ENCODE peak calls at places on chromosome 6, in ten cellular contexts. One of them, this sample, is unnamed.

GRCh38 chr6:2817778-2818443 is 23.8 kb downstream of the SERPINB1 start:
- DNase-seq in left ventricle myocardium inferior: no peak
- DNase-seq in PC-3: peak; percentile 93
- DNase-seq in AG04450: no peak
- DNase-seq in cardiac fibroblast: peak; percentile 59
- DNase-seq in GM12878: no peak
- DNase-seq in activated B cell treated with CpG ODN at 0.5 μM for 24 hours: no peak
- DNase-seq in AG09309: peak; percentile 27
- DNase-seq in colonic mucosa: peak; percentile 27
- DNase-seq in neural progenitor cell: no peak
- DNase-seq in this sample: no peak

GRCh38 chr6:143039548-143039947 is 21.1 kb upstream of the AIG1 start:
- DNase-seq in left ventricle myocardium inferior: no peak
- DNase-seq in PC-3: no peak
- DNase-seq in AG04450: no peak
- DNase-seq in cardiac fibroblast: no peak
- DNase-seq in GM12878: no peak
- DNase-seq in activated B cell treated with CpG ODN at 0.5 μM for 24 hours: no peak
- DNase-seq in AG09309: no peak
- DNase-seq in colonic mucosa: no peak
- DNase-seq in neural progenitor cell: no peak
- DNase-seq in this sample: no peak

GRCh38 chr6:56850618-56851017 is 104.3 kb upstream of the BEND6 start:
- DNase-seq in left ventricle myocardium inferior: no peak
- DNase-seq in PC-3: no peak
- DNase-seq in AG04450: no peak
- DNase-seq in cardiac fibroblast: no peak
- DNase-seq in GM12878: no peak
- DNase-seq in activated B cell treated with CpG ODN at 0.5 μM for 24 hours: no peak
- DNase-seq in AG09309: no peak
- DNase-seq in colonic mucosa: no peak
- DNase-seq in neural progenitor cell: no peak
- DNase-seq in this sample: no peak

GRCh38 chr6:30781697-30782424 is 37.5 kb upstream of the IER3 start:
- DNase-seq in left ventricle myocardium inferior: peak; percentile 96
- DNase-seq in PC-3: peak; percentile 99
- DNase-seq in AG04450: peak; percentile 98
- DNase-seq in cardiac fibroblast: peak; percentile 100
- DNase-seq in GM12878: peak; percentile 66
- DNase-seq in activated B cell treated with CpG ODN at 0.5 μM for 24 hours: no peak
- DNase-seq in AG09309: peak; percentile 98
- DNase-seq in colonic mucosa: peak; percentile 98
- DNase-seq in neural progenitor cell: no peak
- DNase-seq in this sample: peak; percentile 98

GRCh38 chr6:144159727-144160126 is 9.4 kb downstream of the STX11 start:
- DNase-seq in left ventricle myocardium inferior: no peak
- DNase-seq in PC-3: no peak
- DNase-seq in AG04450: no peak
- DNase-seq in cardiac fibroblast: no peak
- DNase-seq in GM12878: no peak
- DNase-seq in activated B cell treated with CpG ODN at 0.5 μM for 24 hours: no peak
- DNase-seq in AG09309: no peak
- DNase-seq in colonic mucosa: no peak
- DNase-seq in neural progenitor cell: no peak
- DNase-seq in this sample: no peak

GRCh38 chr6:111565316-111566221 is 40.1 kb downstream of the TRAF3IP2 start:
- DNase-seq in left ventricle myocardium inferior: no peak
- DNase-seq in PC-3: peak; percentile 15
- DNase-seq in AG04450: no peak
- DNase-seq in cardiac fibroblast: no peak
- DNase-seq in GM12878: no peak
- DNase-seq in activated B cell treated with CpG ODN at 0.5 μM for 24 hours: no peak
- DNase-seq in AG09309: no peak
- DNase-seq in colonic mucosa: no peak
- DNase-seq in neural progenitor cell: no peak
- DNase-seq in this sample: no peak

GRCh38 chr6:115969207-115969929 is 91.3 kb downstream of the FRK start:
- DNase-seq in left ventricle myocardium inferior: no peak
- DNase-seq in PC-3: no peak
- DNase-seq in AG04450: no peak
- DNase-seq in cardiac fibroblast: peak; percentile 47
- DNase-seq in GM12878: no peak
- DNase-seq in activated B cell treated with CpG ODN at 0.5 μM for 24 hours: no peak
- DNase-seq in AG09309: no peak
- DNase-seq in colonic mucosa: no peak
- DNase-seq in neural progenitor cell: peak; percentile 77
- DNase-seq in this sample: no peak

GRCh38 chr6:14841901-14842421 is 403.9 kb upstream of the JARID2 start:
- DNase-seq in left ventricle myocardium inferior: no peak
- DNase-seq in PC-3: peak; percentile 32
- DNase-seq in AG04450: peak; percentile 98
- DNase-seq in cardiac fibroblast: peak; percentile 98
- DNase-seq in GM12878: no peak
- DNase-seq in activated B cell treated with CpG ODN at 0.5 μM for 24 hours: no peak
- DNase-seq in AG09309: peak; percentile 100
- DNase-seq in colonic mucosa: no peak
- DNase-seq in neural progenitor cell: no peak
- DNase-seq in this sample: peak; percentile 98

GRCh38 chr6:125986956-125987617 is 747 bp downstream of the TRMT11 start:
- DNase-seq in left ventricle myocardium inferior: no peak
- DNase-seq in PC-3: peak; percentile 19
- DNase-seq in AG04450: no peak
- DNase-seq in cardiac fibroblast: peak; percentile 19
- DNase-seq in GM12878: peak; percentile 24
- DNase-seq in activated B cell treated with CpG ODN at 0.5 μM for 24 hours: no peak
- DNase-seq in AG09309: no peak
- DNase-seq in colonic mucosa: no peak
- DNase-seq in neural progenitor cell: no peak
- DNase-seq in this sample: no peak

GRCh38 chr6:20569000-20569610 is 34.8 kb downstream of the CDKAL1 start:
- DNase-seq in left ventricle myocardium inferior: no peak
- DNase-seq in PC-3: peak; percentile 53
- DNase-seq in AG04450: no peak
- DNase-seq in cardiac fibroblast: no peak
- DNase-seq in GM12878: no peak
- DNase-seq in activated B cell treated with CpG ODN at 0.5 μM for 24 hours: no peak
- DNase-seq in AG09309: no peak
- DNase-seq in colonic mucosa: no peak
- DNase-seq in neural progenitor cell: no peak
- DNase-seq in this sample: no peak

GRCh38 chr6:125477849-125478248 is 176.1 kb upstream of the HDDC2 start:
- DNase-seq in left ventricle myocardium inferior: no peak
- DNase-seq in PC-3: no peak
- DNase-seq in AG04450: no peak
- DNase-seq in cardiac fibroblast: peak; percentile 5
- DNase-seq in GM12878: no peak
- DNase-seq in activated B cell treated with CpG ODN at 0.5 μM for 24 hours: no peak
- DNase-seq in AG09309: no peak
- DNase-seq in colonic mucosa: no peak
- DNase-seq in neural progenitor cell: no peak
- DNase-seq in this sample: no peak

GRCh38 chr6:95266537-95267258 is 310.6 kb upstream of the MANEA start:
- DNase-seq in left ventricle myocardium inferior: no peak
- DNase-seq in PC-3: no peak
- DNase-seq in AG04450: no peak
- DNase-seq in cardiac fibroblast: no peak
- DNase-seq in GM12878: no peak
- DNase-seq in activated B cell treated with CpG ODN at 0.5 μM for 24 hours: no peak
- DNase-seq in AG09309: no peak
- DNase-seq in colonic mucosa: no peak
- DNase-seq in neural progenitor cell: no peak
- DNase-seq in this sample: no peak

GRCh38 chr6:168118935-168119334 is 39.9 kb upstream of the FRMD1 start:
- DNase-seq in left ventricle myocardium inferior: no peak
- DNase-seq in PC-3: no peak
- DNase-seq in AG04450: no peak
- DNase-seq in cardiac fibroblast: no peak
- DNase-seq in GM12878: no peak
- DNase-seq in activated B cell treated with CpG ODN at 0.5 μM for 24 hours: peak; percentile 1
- DNase-seq in AG09309: no peak
- DNase-seq in colonic mucosa: no peak
- DNase-seq in neural progenitor cell: no peak
- DNase-seq in this sample: no peak

DNA sequence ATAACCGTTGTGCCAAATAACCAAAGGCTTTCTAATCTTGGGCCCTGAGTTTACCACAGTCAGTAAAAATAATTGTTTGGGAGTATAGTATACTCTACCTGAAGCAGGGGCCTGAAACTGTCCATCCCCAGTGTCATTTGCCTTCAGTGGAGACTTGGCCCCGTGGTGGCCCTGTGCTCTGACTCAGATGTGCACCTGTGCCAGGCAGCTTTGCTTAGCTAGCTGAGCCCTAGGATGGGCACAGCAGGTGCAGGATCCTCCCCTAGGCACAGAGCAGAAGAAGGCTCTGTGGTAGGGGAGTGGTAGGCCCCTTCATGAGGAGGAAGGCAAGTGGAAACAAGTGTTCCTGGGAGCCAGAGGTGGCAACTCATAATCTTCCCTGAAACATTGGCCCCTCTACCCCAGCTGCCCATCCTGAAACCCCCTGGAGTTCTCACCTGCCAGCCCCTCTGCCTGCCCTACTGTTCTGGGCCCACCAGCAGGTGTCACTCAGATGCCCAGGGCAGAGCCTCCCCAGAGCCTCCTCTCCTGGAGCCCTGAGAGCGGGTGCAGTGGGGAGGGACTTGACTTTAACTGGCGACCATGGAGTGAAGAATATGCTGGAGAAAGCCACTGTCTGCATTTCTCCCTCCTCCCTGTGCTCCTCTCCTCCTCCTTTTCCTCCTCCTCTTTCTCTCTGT is 3.0 kb downstream of the CPNE5 start:
- DNase-seq in left ventricle myocardium inferior: no peak
- DNase-seq in PC-3: no peak
- DNase-seq in AG04450: no peak
- DNase-seq in cardiac fibroblast: no peak
- DNase-seq in GM12878: no peak
- DNase-seq in activated B cell treated with CpG ODN at 0.5 μM for 24 hours: no peak
- DNase-seq in AG09309: no peak
- DNase-seq in colonic mucosa: no peak
- DNase-seq in neural progenitor cell: no peak
- DNase-seq in this sample: no peak
- TF ChIP-seq CTCF in left ventricle myocardium inferior: peak; percentile 26
- TF ChIP-seq CTCF in PC-3: no peak
- TF ChIP-seq CTCF in AG04450: no peak
- TF ChIP-seq CTCF in cardiac fibroblast: no peak
- TF ChIP-seq CTCF in GM12878: peak; percentile 15
- TF ChIP-seq CTCF in activated B cell treated with CpG ODN at 0.5 μM for 24 hours: no peak
- TF ChIP-seq CTCF in AG09309: no peak
- TF ChIP-seq CTCF in colonic mucosa: no peak
- TF ChIP-seq CTCF in neural progenitor cell: no peak
- TF ChIP-seq CTCF in this sample: no peak

GRCh38 chr6:127190552-127190951 is 72.1 kb downstream of the RSPO3 start:
- DNase-seq in left ventricle myocardium inferior: no peak
- DNase-seq in PC-3: peak; percentile 41
- DNase-seq in AG04450: no peak
- DNase-seq in cardiac fibroblast: peak; percentile 74
- DNase-seq in GM12878: no peak
- DNase-seq in activated B cell treated with CpG ODN at 0.5 μM for 24 hours: no peak
- DNase-seq in AG09309: no peak
- DNase-seq in colonic mucosa: no peak
- DNase-seq in neural progenitor cell: peak; percentile 36
- DNase-seq in this sample: no peak
- TF ChIP-seq CTCF in left ventricle myocardium inferior: peak; percentile 60
- TF ChIP-seq CTCF in PC-3: peak; percentile 60
- TF ChIP-seq CTCF in AG04450: peak; percentile 64
- TF ChIP-seq CTCF in cardiac fibroblast: peak; percentile 66
- TF ChIP-seq CTCF in GM12878: peak; percentile 41
- TF ChIP-seq CTCF in activated B cell treated with CpG ODN at 0.5 μM for 24 hours: no peak
- TF ChIP-seq CTCF in AG09309: peak; percentile 69
- TF ChIP-seq CTCF in colonic mucosa: no peak
- TF ChIP-seq CTCF in neural progenitor cell: peak; percentile 62
- TF ChIP-seq CTCF in this sample: peak; percentile 64

GRCh38 chr6:107600111-107600510 is 110.2 kb downstream of the SOBP start:
- DNase-seq in left ventricle myocardium inferior: no peak
- DNase-seq in PC-3: no peak
- DNase-seq in AG04450: no peak
- DNase-seq in cardiac fibroblast: no peak
- DNase-seq in GM12878: no peak
- DNase-seq in activated B cell treated with CpG ODN at 0.5 μM for 24 hours: no peak
- DNase-seq in AG09309: no peak
- DNase-seq in colonic mucosa: no peak
- DNase-seq in neural progenitor cell: peak; percentile 56
- DNase-seq in this sample: no peak

GRCh38 chr6:107601406-107601805 is 111.5 kb downstream of the SOBP start:
- DNase-seq in left ventricle myocardium inferior: no peak
- DNase-seq in PC-3: no peak
- DNase-seq in AG04450: no peak
- DNase-seq in cardiac fibroblast: no peak
- DNase-seq in GM12878: no peak
- DNase-seq in activated B cell treated with CpG ODN at 0.5 μM for 24 hours: no peak
- DNase-seq in AG09309: no peak
- DNase-seq in colonic mucosa: no peak
- DNase-seq in neural progenitor cell: no peak
- DNase-seq in this sample: no peak

GRCh38 chr6:107604549-107604948 is 114.6 kb downstream of the SOBP start:
- DNase-seq in left ventricle myocardium inferior: no peak
- DNase-seq in PC-3: no peak
- DNase-seq in AG04450: no peak
- DNase-seq in cardiac fibroblast: no peak
- DNase-seq in GM12878: no peak
- DNase-seq in activated B cell treated with CpG ODN at 0.5 μM for 24 hours: no peak
- DNase-seq in AG09309: no peak
- DNase-seq in colonic mucosa: no peak
- DNase-seq in neural progenitor cell: no peak
- DNase-seq in this sample: no peak

GRCh38 chr6:107600936-107601335 is 111.0 kb downstream of the SOBP start:
- DNase-seq in left ventricle myocardium inferior: no peak
- DNase-seq in PC-3: peak; percentile 80
- DNase-seq in AG04450: peak; percentile 4
- DNase-seq in cardiac fibroblast: peak; percentile 83
- DNase-seq in GM12878: no peak
- DNase-seq in activated B cell treated with CpG ODN at 0.5 μM for 24 hours: no peak
- DNase-seq in AG09309: peak; percentile 16
- DNase-seq in colonic mucosa: no peak
- DNase-seq in neural progenitor cell: peak; percentile 79
- DNase-seq in this sample: no peak

GRCh38 chr6:107603029-107603428 is 113.1 kb downstream of the SOBP start:
- DNase-seq in left ventricle myocardium inferior: no peak
- DNase-seq in PC-3: no peak
- DNase-seq in AG04450: no peak
- DNase-seq in cardiac fibroblast: no peak
- DNase-seq in GM12878: no peak
- DNase-seq in activated B cell treated with CpG ODN at 0.5 μM for 24 hours: no peak
- DNase-seq in AG09309: no peak
- DNase-seq in colonic mucosa: no peak
- DNase-seq in neural progenitor cell: no peak
- DNase-seq in this sample: no peak
- TF ChIP-seq CTCF in left ventricle myocardium inferior: no peak
- TF ChIP-seq CTCF in PC-3: no peak
- TF ChIP-seq CTCF in AG04450: no peak
- TF ChIP-seq CTCF in cardiac fibroblast: no peak
- TF ChIP-seq CTCF in GM12878: no peak
- TF ChIP-seq CTCF in activated B cell treated with CpG ODN at 0.5 μM for 24 hours: no peak
- TF ChIP-seq CTCF in AG09309: no peak
- TF ChIP-seq CTCF in colonic mucosa: no peak
- TF ChIP-seq CTCF in neural progenitor cell: no peak
- TF ChIP-seq CTCF in this sample: no peak

DNA sequence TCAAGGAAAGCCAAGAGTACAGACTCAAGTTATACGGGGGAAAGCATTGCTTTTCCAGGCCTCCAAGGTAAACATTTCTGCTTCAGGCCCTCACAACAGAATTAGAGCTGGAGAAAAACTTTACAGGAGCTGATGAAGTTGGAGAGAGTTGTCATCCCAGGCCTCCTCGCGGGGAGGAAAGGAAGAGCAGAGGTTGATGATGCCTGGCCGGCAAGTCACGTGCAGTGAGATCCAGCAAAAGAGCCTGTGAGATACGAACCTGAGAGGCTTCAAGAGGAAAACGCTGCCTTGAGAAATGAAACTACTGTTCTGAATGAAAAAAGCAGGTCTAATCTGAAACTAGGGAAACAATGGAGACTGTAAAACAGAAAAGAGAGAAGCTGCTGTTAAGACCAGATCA is 122.9 kb downstream of the FAM120B start:
- DNase-seq in left ventricle myocardium inferior: no peak
- DNase-seq in PC-3: no peak
- DNase-seq in AG04450: no peak
- DNase-seq in cardiac fibroblast: peak; percentile 61
- DNase-seq in GM12878: no peak
- DNase-seq in activated B cell treated with CpG ODN at 0.5 μM for 24 hours: no peak
- DNase-seq in AG09309: no peak
- DNase-seq in colonic mucosa: no peak
- DNase-seq in neural progenitor cell: no peak
- DNase-seq in this sample: no peak
- TF ChIP-seq CTCF in left ventricle myocardium inferior: no peak
- TF ChIP-seq CTCF in PC-3: no peak
- TF ChIP-seq CTCF in AG04450: peak; percentile 11
- TF ChIP-seq CTCF in cardiac fibroblast: peak; percentile 17
- TF ChIP-seq CTCF in GM12878: no peak
- TF ChIP-seq CTCF in activated B cell treated with CpG ODN at 0.5 μM for 24 hours: no peak
- TF ChIP-seq CTCF in AG09309: no peak
- TF ChIP-seq CTCF in colonic mucosa: no peak
- TF ChIP-seq CTCF in neural progenitor cell: no peak
- TF ChIP-seq CTCF in this sample: no peak